ENCODE peak calls at places on chromosomes 5 and 9, in six cellular contexts. P, Z, A, D, L and I are unnamed samples.
A peak's percentile ranks its signal among the peaks of the same experiment; 100 is the strongest.

GRCh38 chr9:93576296-93577044 is at the start of gene PHF2:
- DNase-seq in P (no peak), D (no peak), L (no peak), Z (no peak), A (no peak), I (no peak)

GRCh38 chr9:137407590-137408300 is 15.2 kb downstream of the EXD3 start:
- DNase-seq in Z (no peak), P (peak; percentile 22), L (no peak), A (no peak), D (no peak), I (no peak)

GRCh38 chr5:87541033-87541432 is 128.3 kb upstream of the CCNH start:
- DNase-seq in P (peak; percentile 82), Z (no peak), L (peak; percentile 38), A (peak; percentile 78), D (no peak), I (peak; percentile 4)

GRCh38 chr9:91555132-91555531 is 131.5 kb upstream of the NFIL3 start:
- DNase-seq in A (no peak), L (no peak), D (no peak), P (no peak), Z (no peak), I (no peak)

GRCh38 chr9:108057421-108058136 is 568.0 kb upstream of the KLF4 start:
- DNase-seq in L (no peak), P (no peak), A (no peak), D (no peak), Z (no peak), I (peak; percentile 63)

GRCh38 chr9:120733190-120733589 is 18.9 kb upstream of the MEGF9 start:
- DNase-seq in A (no peak), L (no peak), D (no peak), P (peak; percentile 38), Z (no peak), I (peak; percentile 56)

GRCh38 chr9:107751522-107752235 is 262.1 kb upstream of the KLF4 start:
- DNase-seq in Z (no peak), P (no peak), L (no peak), D (no peak), A (no peak), I (peak; percentile 59)

GRCh38 chr5:65753189-65753588 is 31.2 kb downstream of the NLN start:
- DNase-seq in A (no peak), L (no peak), P (no peak), Z (no peak), D (no peak), I (no peak)

GRCh38 chr9:105132576-105132975 is 111.9 kb upstream of the SLC44A1 start:
- DNase-seq in D (no peak), A (no peak), P (no peak), L (no peak), Z (no peak), I (peak; percentile 63)

GRCh38 chr5:172770374-172770674 is 671 bp downstream of the DUSP1 start:
- DNase-seq in Z (peak; percentile 18), A (no peak), P (no peak), D (no peak), L (no peak), I (no peak)

GRCh38 chr5:178516836-178517235 is 73.4 kb downstream of the COL23A1 start:
- DNase-seq in A (no peak), P (no peak), D (no peak), Z (no peak), L (no peak), I (no peak)

GRCh38 chr5:85590764-85591163 is 1027.0 kb upstream of the COX7C start:
- DNase-seq in Z (no peak), P (no peak), A (no peak), D (no peak), L (no peak), I (no peak)

GRCh38 chr5:73719616-73720015 is 93.6 kb downstream of the ARHGEF28 start:
- DNase-seq in Z (no peak), P (no peak), A (no peak), D (no peak), L (no peak), I (no peak)

GRCh38 chr5:37272564-37272963 is 23.4 kb upstream of the CPLANE1 start:
- DNase-seq in D (no peak), P (no peak), A (no peak), Z (no peak), L (peak; percentile 91), I (peak; percentile 55)

GRCh38 chr5:7464182-7464581 is 68.2 kb downstream of the ADCY2 start:
- DNase-seq in A (no peak), P (no peak), D (no peak), L (no peak), Z (no peak), I (no peak)

GRCh38 chr5:158313027-158313738 is 454.2 kb upstream of the CLINT1 start:
- DNase-seq in L (no peak), P (no peak), Z (no peak), D (no peak), A (no peak), I (no peak)

GRCh38 chr9:35164711-35165110 is 2.9 kb downstream of the UNC13B start:
- DNase-seq in Z (no peak), A (no peak), L (no peak), P (no peak), D (no peak), I (no peak)

GRCh38 chr5:15528476-15528875 is 28.5 kb downstream of the FBXL7 start:
- DNase-seq in Z (no peak), L (no peak), A (no peak), P (no peak), D (no peak), I (no peak)

GRCh38 chr5:175593794-175594193 is 64.1 kb upstream of the HRH2 start:
- DNase-seq in D (no peak), P (no peak), Z (no peak), L (no peak), A (no peak), I (no peak)

GRCh38 chr9:100309992-100310391 is 42.8 kb downstream of the TEX10 start:
- DNase-seq in L (no peak), P (no peak), A (no peak), Z (no peak), D (no peak), I (no peak)

GRCh38 chr5:92674322-92674721 is 906.7 kb downstream of the NR2F1-AS1 start:
- DNase-seq in D (no peak), L (no peak), P (no peak), Z (no peak), A (no peak), I (no peak)

GRCh38 chr5:1000329-1000728 is 8.3 kb upstream of the NKD2 start:
- DNase-seq in Z (no peak), P (no peak), A (no peak), L (no peak), D (no peak), I (no peak)

GRCh38 chr9:121744687-121745395 is 93.4 kb downstream of the DAB2IP start:
- DNase-seq in D (no peak), Z (no peak), A (no peak), L (no peak), P (no peak), I (peak; percentile 42)

GRCh38 chr9:110443146-110443877 is 105.6 kb upstream of the TXNDC8 start:
- DNase-seq in A (no peak), L (no peak), P (no peak), Z (no peak), D (peak; percentile 59), I (no peak)

GRCh38 chr9:78697653-78698052 is 400.7 kb downstream of the PSAT1 start:
- DNase-seq in Z (no peak), D (no peak), P (no peak), A (no peak), L (no peak), I (no peak)

GRCh38 chr5:150625831-150626746 is 14.4 kb upstream of the SYNPO start:
- DNase-seq in A (no peak), Z (no peak), D (no peak), L (no peak), P (no peak), I (no peak)

GRCh38 chr5:132023258-132024116 is 12.0 kb upstream of the ACSL6 start:
- DNase-seq in Z (no peak), D (no peak), A (no peak), L (no peak), P (no peak), I (no peak)

GRCh38 chr9:82729991-82730390 is 333.0 kb downstream of the RASEF start:
- DNase-seq in A (no peak), P (no peak), L (no peak), Z (no peak), D (no peak), I (no peak)

GRCh38 chr9:3936520-3937235 is 363.2 kb downstream of the GLIS3 start:
- DNase-seq in L (no peak), P (no peak), A (peak; percentile 84), Z (no peak), D (peak; percentile 63), I (no peak)

GRCh38 chr9:85715587-85715986 is 26.2 kb downstream of the AGTPBP1 start:
- DNase-seq in L (no peak), Z (no peak), D (no peak), A (no peak), P (no peak), I (no peak)

GRCh38 chr5:71830626-71831539 is 111.8 kb downstream of the CARTPT start:
- DNase-seq in L (no peak), A (no peak), Z (no peak), D (no peak), P (no peak), I (no peak)

GRCh38 chr9:91896513-91897121 is 53.4 kb downstream of the ROR2 start:
- DNase-seq in D (peak; percentile 16), A (peak; percentile 37), P (no peak), Z (no peak), L (no peak), I (peak; percentile 44)